ENCODE peak calls at places on chromosomes 4 and X, in eight cellular contexts. J is ELR; L is substantia nigra; V is NCI-H2081; Z is NCI-H446 treated with DMSO at 0.1 percent for 48 hours; Y is stimulated activated naive CD8-positive, alpha-beta T cell treated with anti-CD3 and anti-CD28 coated beads, Interleukin-15, amount 100 ng/mL, for 72 hours; C is NCI-H1092 treated with DMSO at 0.1 percent for 48 hours; K is ecto neural progenitor cell. Q is an unnamed sample.

GRCh38 chr4:16597829-16598228 is 300.6 kb downstream of the LDB2 start:
- DNase-seq in V (no peak), J (peak), Z (no peak), C (no peak), K (no peak), Y (no peak), L (no peak), Q (no peak)

GRCh38 chr4:17490575-17491059 is 21.3 kb downstream of the QDPR start:
- DNase-seq in Y (no peak), K (no peak), L (no peak), V (peak), C (peak), J (no peak), Z (no peak), Q (no peak)

GRCh38 chrX:22135171-22135711 is 103.1 kb downstream of the PHEX start:
- DNase-seq in K (peak), J (peak), Z (peak), V (no peak), Y (no peak), C (no peak), L (no peak), Q (peak)

GRCh38 chr4:10063544-10064300 is 42.4 kb upstream of the SLC2A9 start:
- DNase-seq in C (peak), Z (peak), Y (no peak), V (peak), L (peak), J (peak), K (peak), Q (no peak)

GRCh38 chr4:84394386-84394785 is 104.7 kb downstream of the NKX6-1 start:
- DNase-seq in Z (no peak), Y (no peak), L (no peak), C (no peak), K (no peak), V (no peak), J (no peak), Q (no peak)

GRCh38 chr4:39054497-39054896 is 7.5 kb upstream of the KLHL5 start:
- DNase-seq in C (no peak), L (no peak), K (no peak), Z (no peak), Y (no peak), J (no peak), V (no peak), Q (no peak)

GRCh38 chr4:74397748-74398426 is 32.9 kb downstream of the EREG start:
- DNase-seq in V (no peak), L (no peak), J (no peak), K (no peak), Y (no peak), C (no peak), Z (no peak), Q (no peak)

GRCh38 chrX:25721564-25721963 is 416.6 kb upstream of the MAGEB18 start:
- DNase-seq in L (no peak), C (peak), Z (no peak), Y (no peak), K (no peak), J (no peak), V (peak), Q (peak)

GRCh38 chrX:33210156-33210555 is 1.2 kb downstream of the DMD start:
- DNase-seq in V (no peak), J (no peak), Y (no peak), K (no peak), C (no peak), Z (no peak), L (no peak), Q (no peak)

GRCh38 chrX:70592091-70592490 is 147.5 kb downstream of the DLG3 start:
- DNase-seq in C (no peak), V (no peak), L (no peak), J (peak), Y (peak), K (no peak), Z (no peak), Q (no peak)

GRCh38 chr4:118338981-118339765 is 13.6 kb downstream of the PRSS12 start:
- DNase-seq in L (no peak), Y (no peak), V (no peak), C (no peak), K (no peak), J (peak), Z (no peak), Q (no peak)

GRCh38 chr4:4860381-4860802 is 927 bp downstream of the MSX1 start:
- DNase-seq in J (no peak), Z (no peak), C (no peak), L (no peak), V (no peak), Y (no peak), K (no peak), Q (no peak)

GRCh38 chrX:143635915-143636314 is at the start of gene SLITRK4:
- DNase-seq in C (no peak), Y (no peak), V (peak), Z (no peak), K (peak), J (no peak), L (no peak), Q (no peak)

GRCh38 chrX:10158279-10158939 is 1.6 kb downstream of the CLCN4 start:
- DNase-seq in Z (no peak), Y (no peak), C (peak), L (peak), J (no peak), K (peak), V (peak), Q (no peak)

GRCh38 chrX:14875624-14876023 is 2.4 kb downstream of the MOSPD2 start:
- DNase-seq in J (no peak), K (no peak), Y (no peak), C (no peak), L (no peak), V (peak), Z (no peak), Q (no peak)

GRCh38 chrX:18574591-18574990 is 97.3 kb downstream of the RS1 start:
- DNase-seq in Y (no peak), C (no peak), K (no peak), L (no peak), J (peak), V (no peak), Z (no peak), Q (no peak)

GRCh38 chrX:48482526-48482925 is 6.5 kb downstream of the FTSJ1 start:
- DNase-seq in Y (no peak), J (no peak), L (no peak), C (no peak), K (no peak), V (no peak), Z (no peak), Q (no peak)

GRCh38 chr4:7956306-7957112 is 16.8 kb upstream of the AFAP1 start:
- DNase-seq in C (no peak), V (no peak), K (no peak), Y (no peak), Z (no peak), J (peak), L (no peak), Q (no peak)

GRCh38 chr4:74364649-74365491 is at the start of gene EREG:
- DNase-seq in J (peak), K (peak), L (no peak), V (no peak), Z (no peak), Y (peak), C (no peak), Q (no peak)